ENCODE peak calls at places on chromosomes 12 and 14, in eight cellular contexts. M is trophoblast cell; G is aorta; W is tibial nerve; E is CD4-positive, alpha-beta memory T cell; Q is lung; X is HCT116; P is ovary. R is an unnamed sample.

GRCh38 chr12:78101946-78102635 is 271.4 kb downstream of the NAV3 start:
- DNase-seq in M (no peak), G (no peak), W (no peak), E (no peak), Q (no peak), X (peak; percentile 6), P (no peak), R (no peak)

GRCh38 chr12:30428098-30428497 is 267.6 kb downstream of the IPO8 start:
- DNase-seq in M (no peak), G (no peak), W (no peak), E (no peak), Q (no peak), X (no peak), P (no peak), R (no peak)

GRCh38 chr14:50362791-50363733 is 33.6 kb downstream of the CDKL1 start:
- DNase-seq in M (no peak), G (no peak), W (no peak), E (no peak), Q (no peak), X (no peak), P (no peak), R (no peak)

GRCh38 chr14:22836301-22837058 is at the start of gene MMP14:
- DNase-seq in M (peak; percentile 67), G (peak; percentile 93), W (peak; percentile 88), E (no peak), Q (peak; percentile 76), X (no peak), P (peak; percentile 83), R (peak; percentile 88)

GRCh38 chr14:76995279-76996035 is 33.1 kb downstream of the IRF2BPL start:
- DNase-seq in M (no peak), G (no peak), W (no peak), E (no peak), Q (no peak), X (no peak), P (no peak), R (no peak)

GRCh38 chr12:116544656-116545055 is 14.5 kb upstream of the MAP1LC3B2 start:
- DNase-seq in M (no peak), G (peak; percentile 47), W (peak; percentile 75), E (no peak), Q (no peak), X (no peak), P (no peak), R (no peak)

GRCh38 chr12:123938679-123939480 is 33.8 kb downstream of the CCDC92 start:
- DNase-seq in M (no peak), G (no peak), W (no peak), E (no peak), Q (no peak), X (no peak), P (no peak), R (no peak)

GRCh38 chr12:59040651-59041050 is 120.3 kb upstream of the LRIG3 start:
- DNase-seq in M (peak; percentile 44), G (no peak), W (no peak), E (no peak), Q (no peak), X (no peak), P (no peak), R (no peak)

GRCh38 chr12:30822385-30823139 is 67.8 kb upstream of the CAPRIN2 start:
- DNase-seq in M (peak; percentile 31), G (peak; percentile 85), W (peak; percentile 47), E (no peak), Q (peak; percentile 81), X (no peak), P (peak; percentile 77), R (peak; percentile 77)

GRCh38 chr12:55068416-55069010 is 48.7 kb downstream of the NEUROD4 start:
- DNase-seq in M (peak; percentile 83), G (no peak), W (peak; percentile 15), E (no peak), Q (peak; percentile 32), X (peak; percentile 51), P (no peak), R (no peak)

GRCh38 chr12:47133981-47134380 is 54.2 kb upstream of the AMIGO2 start:
- DNase-seq in M (peak; percentile 82), G (no peak), W (no peak), E (no peak), Q (no peak), X (no peak), P (no peak), R (no peak)

GRCh38 chr12:54017845-54018607 is 9.2 kb downstream of the HOXC8 start:
- DNase-seq in M (peak; percentile 73), G (peak; percentile 96), W (peak; percentile 79), E (peak; percentile 66), Q (no peak), X (peak; percentile 84), P (peak; percentile 94), R (no peak)

GRCh38 chr12:9792961-9793617 is 32.4 kb upstream of the CD69 start:
- DNase-seq in M (peak; percentile 81), G (no peak), W (no peak), E (no peak), Q (no peak), X (no peak), P (no peak), R (no peak)

GRCh38 chr12:69688021-69688420 is 11.1 kb downstream of the BEST3 start:
- DNase-seq in M (peak; percentile 85), G (no peak), W (no peak), E (no peak), Q (no peak), X (no peak), P (no peak), R (no peak)

GRCh38 chr14:90091393-90091792 is 29.6 kb downstream of the KCNK13 start:
- DNase-seq in M (no peak), G (no peak), W (no peak), E (no peak), Q (no peak), X (no peak), P (no peak), R (no peak)

GRCh38 chr12:10688042-10688441 is 14.2 kb upstream of the STYK1 start:
- DNase-seq in M (no peak), G (no peak), W (no peak), E (no peak), Q (no peak), X (no peak), P (no peak), R (no peak)

GRCh38 chr12:85138833-85139232 is 102.7 kb downstream of the LRRIQ1 start:
- DNase-seq in M (no peak), G (no peak), W (no peak), E (no peak), Q (no peak), X (no peak), P (no peak), R (no peak)

GRCh38 chr12:42446761-42447160 is 120.8 kb downstream of the PPHLN1 start:
- DNase-seq in M (no peak), G (no peak), W (no peak), E (no peak), Q (no peak), X (no peak), P (no peak), R (no peak)

DNA sequence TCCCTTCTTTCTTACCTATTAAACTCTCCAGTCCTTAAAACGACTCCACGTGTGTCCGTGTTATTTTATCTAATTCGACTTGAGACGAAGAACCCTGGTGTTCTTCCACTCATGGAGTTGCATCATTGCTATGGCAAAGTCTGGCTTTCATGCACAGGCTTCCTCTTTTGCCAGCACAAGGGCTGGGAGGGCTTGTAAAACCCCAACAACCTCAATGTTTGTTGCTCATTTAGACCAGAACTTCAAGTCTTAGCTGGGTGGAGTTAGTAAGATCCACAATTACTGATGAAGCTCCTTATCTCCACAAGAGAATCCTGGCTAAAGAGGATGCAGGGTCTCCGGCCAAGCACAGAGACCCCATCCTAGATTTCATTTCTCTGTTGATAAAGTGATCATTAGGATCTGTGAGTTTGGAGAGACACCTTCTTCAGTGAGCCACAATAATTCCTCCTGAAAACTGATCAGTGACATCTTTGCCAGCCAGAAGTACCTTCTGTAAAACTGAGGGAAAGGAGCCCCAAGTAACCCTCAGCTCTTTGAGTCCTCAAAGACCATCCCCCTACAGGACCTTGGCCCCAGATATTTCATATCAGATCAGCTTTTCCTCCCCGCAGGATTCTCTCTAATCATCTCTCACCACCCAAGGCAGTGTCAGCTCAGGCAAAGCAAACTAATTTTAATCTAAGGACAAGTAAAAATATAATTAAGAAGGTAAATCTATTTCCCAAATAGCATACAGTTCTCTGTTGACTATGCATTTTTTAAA is 514.6 kb downstream of the FUT8 start:
- DNase-seq in M (no peak), G (no peak), W (no peak), E (no peak), Q (no peak), X (no peak), P (no peak), R (no peak)
- H3K4me3 ChIP-seq in M (no peak overlapping the region), G (no peak overlapping the region), W (no peak overlapping the region), E (peak overlapping the region; percentile 21), Q (no peak overlapping the region), X (no peak overlapping the region), P (no peak overlapping the region), R (no peak overlapping the region)

GRCh38 chr12:65567820-65568219 is 256.5 kb upstream of the HMGA2 start:
- DNase-seq in M (no peak), G (no peak), W (no peak), E (no peak), Q (no peak), X (no peak), P (no peak), R (no peak)
- H3K4me1 ChIP-seq in M (peaks cover 13% of the 10 kb centered on the region), G (no peaks in the 10 kb centered on the region), W (no peaks in the 10 kb centered on the region), E (no peaks in the 10 kb centered on the region), Q (no peaks in the 10 kb centered on the region), X (peaks cover 23% of the 10 kb centered on the region), P (peaks cover 4% of the 10 kb centered on the region), R (no peaks in the 10 kb centered on the region)

GRCh38 chr14:96246535-96246839 is 9.5 kb upstream of the BDKRB1 start:
- DNase-seq in M (peak; percentile 89), G (no peak), W (no peak), E (no peak), Q (no peak), X (no peak), P (no peak), R (no peak)
- H3K27ac ChIP-seq in M (peak overlapping the region; percentile 84), G (no peak overlapping the region), W (no peak overlapping the region), E (no peak overlapping the region), Q (no peak overlapping the region), X (no peak overlapping the region), P (no peak overlapping the region), R (no peak overlapping the region)

DNA sequence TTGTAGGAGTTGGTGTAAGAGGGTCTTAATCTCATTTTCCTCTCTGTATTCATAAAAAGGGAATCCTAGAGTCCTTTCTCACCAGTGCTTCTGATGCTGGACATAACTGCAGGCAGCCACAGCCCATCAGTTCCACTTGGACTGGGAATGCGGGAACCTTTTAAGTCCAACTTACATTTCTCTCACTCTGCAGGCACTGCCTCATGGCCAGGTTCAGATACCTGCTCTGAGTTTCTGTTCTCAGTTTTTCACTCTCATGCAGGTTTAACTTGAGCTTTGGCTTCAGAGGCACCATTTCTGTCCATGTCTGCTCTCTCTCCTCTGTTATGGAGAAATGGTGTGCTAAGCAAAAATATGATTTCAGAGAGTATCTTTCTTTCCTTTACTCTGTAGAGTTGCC is 4.2 kb downstream of the ACVR1B start:
- DNase-seq in M (no peak), G (no peak), W (no peak), E (no peak), Q (no peak), X (no peak), P (no peak), R (no peak)
- H3K4me3 ChIP-seq in M (no peak overlapping the region), G (no peak overlapping the region), W (no peak overlapping the region), E (no peak overlapping the region), Q (no peak overlapping the region), X (no peak overlapping the region), P (no peak overlapping the region), R (no peak overlapping the region)